ENCODE peak calls at places on chromosome 7, in seven cellular contexts. H is IMR-90, L is HCT116, W is A549, T is H1, D is HepG2, G is K562. M is an unnamed sample.
A peak's percentile ranks its signal among the peaks of the same experiment; 100 is the strongest.

GRCh38 chr7:157434701-157435100 is 97.9 kb downstream of the DNAJB6 start:
- DNase-seq in H (no peak), L (no peak), W (no peak), T (peak; percentile 35), D (no peak), G (no peak), M (no peak)

GRCh38 chr7:50359995-50360925 is 55.7 kb downstream of the IKZF1 start:
- DNase-seq in H (no peak), L (no peak), W (no peak), T (no peak), D (no peak), G (peak; percentile 85), M (peak; percentile 57)

GRCh38 chr7:39979406-39980073 is 29.5 kb downstream of the CDK13 start:
- DNase-seq in H (no peak), L (no peak), W (no peak), T (no peak), D (no peak), G (no peak), M (no peak)

GRCh38 chr7:149245244-149245643 is 5.8 kb downstream of the ZNF212 start:
- DNase-seq in H (peak; percentile 62), L (no peak), W (no peak), T (no peak), D (no peak), G (no peak), M (no peak)

GRCh38 chr7:41696323-41696916 is 6.5 kb downstream of the INHBA start:
- DNase-seq in H (peak; percentile 88), L (peak; percentile 39), W (peak; percentile 61), T (peak; percentile 88), D (peak; percentile 45), G (peak; percentile 45), M (peak; percentile 79)

GRCh38 chr7:24477807-24478655 is 95.2 kb upstream of the PALS2 start:
- DNase-seq in H (peak; percentile 90), L (no peak), W (peak; percentile 75), T (no peak), D (peak; percentile 89), G (peak; percentile 23), M (no peak)

GRCh38 chr7:156308976-156309620 is 331.5 kb upstream of the RNF32 start:
- DNase-seq in H (no peak), L (no peak), W (no peak), T (no peak), D (no peak), G (no peak), M (no peak)

GRCh38 chr7:156497776-156498509 is 142.6 kb upstream of the RNF32 start:
- DNase-seq in H (no peak), L (no peak), W (no peak), T (no peak), D (no peak), G (no peak), M (no peak)

GRCh38 chr7:104972510-104972909 is 41.5 kb upstream of the KMT2E start:
- DNase-seq in H (peak; percentile 87), L (no peak), W (no peak), T (no peak), D (no peak), G (no peak), M (no peak)

GRCh38 chr7:7876419-7876818 is 92.2 kb upstream of the GLCCI1 start:
- DNase-seq in H (no peak), L (no peak), W (no peak), T (no peak), D (no peak), G (no peak), M (no peak)

GRCh38 chr7:66946545-66946944 is 25.5 kb downstream of the TMEM248 start:
- DNase-seq in H (no peak), L (no peak), W (peak; percentile 30), T (no peak), D (no peak), G (no peak), M (no peak)

GRCh38 chr7:100874577-100875355 is at the start of gene SRRT:
- DNase-seq in H (peak; percentile 97), L (peak; percentile 96), W (peak; percentile 99), T (peak; percentile 97), D (peak; percentile 94), G (peak; percentile 96), M (peak; percentile 100)

GRCh38 chr7:100874300-100874576 is 665 bp upstream of the SRRT start:
- DNase-seq in H (no peak), L (no peak), W (no peak), T (no peak), D (no peak), G (no peak), M (peak; percentile 67)

GRCh38 chr7:100873599-100874299 is 1.2 kb upstream of the SRRT start:
- DNase-seq in H (no peak), L (no peak), W (no peak), T (no peak), D (no peak), G (no peak), M (no peak)

GRCh38 chr7:100878013-100878412 is 3.1 kb downstream of the SRRT start:
- DNase-seq in H (no peak), L (no peak), W (no peak), T (no peak), D (no peak), G (no peak), M (no peak)

GRCh38 chr7:100875356-100875751 is 451 bp downstream of the SRRT start:
- DNase-seq in H (no peak), L (no peak), W (no peak), T (no peak), D (peak; percentile 40), G (no peak), M (peak; percentile 81)
- TF ChIP-seq RAD21 in H (no peak), L (no peak), W (no peak), T (no peak), D (no peak), G (no peak), M (no peak)

GRCh38 chr7:151000886-151001495 is 10.2 kb downstream of the NOS3 start:
- DNase-seq in H (no peak), L (no peak), W (no peak), T (no peak), D (no peak), G (no peak), M (no peak)

GRCh38 chr7:151001546-151001945 is 10.7 kb downstream of the NOS3 start:
- DNase-seq in H (no peak), L (no peak), W (no peak), T (no peak), D (no peak), G (no peak), M (no peak)

GRCh38 chr7:151006590-151007300 is 15.9 kb downstream of the NOS3 start:
- DNase-seq in H (no peak), L (no peak), W (no peak), T (no peak), D (no peak), G (no peak), M (no peak)

GRCh38 chr7:151005566-151005965 is 14.7 kb downstream of the NOS3 start:
- DNase-seq in H (no peak), L (no peak), W (no peak), T (no peak), D (no peak), G (no peak), M (no peak)

DNA sequence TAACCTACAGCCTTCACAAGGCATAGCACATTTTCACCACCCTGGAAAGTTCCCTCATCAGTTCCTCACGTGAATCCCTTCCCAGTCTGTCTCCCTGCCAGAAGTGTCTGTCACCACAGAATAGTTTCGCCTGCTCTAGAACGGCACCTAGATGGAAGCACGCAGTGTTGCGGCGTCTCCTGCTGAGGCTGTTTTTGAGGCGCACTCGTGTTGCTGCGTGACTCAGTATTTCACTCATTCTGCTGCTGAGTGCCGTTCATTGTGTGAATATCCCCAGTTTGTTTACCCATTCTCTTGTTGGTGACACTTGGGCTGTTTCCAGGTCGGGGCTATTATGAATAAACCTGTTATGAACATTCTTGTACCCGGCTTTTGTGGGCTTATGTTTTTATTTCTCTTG is 12.8 kb downstream of the NOS3 start:
- DNase-seq in H (no peak), L (no peak), W (peak; percentile 40), T (no peak), D (no peak), G (peak; percentile 62), M (no peak)
- TF ChIP-seq RAD21 in H (no peak), L (no peak), W (no peak), T (no peak), D (no peak), G (peak; percentile 51), M (no peak)

GRCh38 chr7:136062625-136063336 is 85.6 kb upstream of the MTPN start:
- DNase-seq in H (no peak), L (no peak), W (no peak), T (no peak), D (no peak), G (no peak), M (no peak)
- TF ChIP-seq RAD21 in H (no peak), L (no peak), W (no peak), T (no peak), D (no peak), G (no peak), M (no peak)

GRCh38 chr7:26487780-26488535 is 196.3 kb downstream of the SNX10 start:
- DNase-seq in H (no peak), L (no peak), W (no peak), T (no peak), D (no peak), G (no peak), M (no peak)

GRCh38 chr7:26486153-26486552 is 194.5 kb downstream of the SNX10 start:
- DNase-seq in H (no peak), L (no peak), W (no peak), T (no peak), D (no peak), G (no peak), M (no peak)

GRCh38 chr7:26483843-26484242 is 192.2 kb downstream of the SNX10 start:
- DNase-seq in H (no peak), L (no peak), W (no peak), T (no peak), D (no peak), G (no peak), M (no peak)

GRCh38 chr7:26489404-26489803 is 197.7 kb downstream of the SNX10 start:
- DNase-seq in H (no peak), L (no peak), W (no peak), T (no peak), D (no peak), G (no peak), M (no peak)

DNA sequence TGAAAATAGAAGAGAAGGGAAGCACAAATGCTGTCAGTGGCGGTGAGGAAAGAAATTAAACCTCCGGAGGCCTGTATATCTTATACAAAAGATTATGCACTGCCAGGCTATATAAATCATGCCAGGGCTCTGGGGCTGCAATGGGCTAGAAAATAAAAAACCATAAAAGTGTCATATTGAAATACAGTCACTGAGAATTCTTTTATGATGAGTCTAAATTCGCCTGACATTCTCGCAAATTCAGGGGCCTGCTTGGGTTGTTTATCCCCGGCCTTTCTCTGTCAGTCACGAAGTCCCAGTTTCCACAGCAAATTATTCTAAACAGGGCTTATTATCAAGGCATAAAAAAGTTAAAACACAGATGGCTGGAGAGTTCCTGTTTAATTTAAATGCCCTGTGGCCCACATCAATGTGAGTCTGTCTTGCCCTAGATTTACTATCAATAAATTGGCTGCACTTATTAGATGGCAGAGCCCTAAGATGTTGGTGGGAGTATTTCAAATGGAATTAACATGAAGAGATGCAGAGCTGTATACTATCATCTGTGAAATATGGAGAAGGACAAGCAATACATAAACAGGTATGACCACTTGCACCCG is 193.9 kb downstream of the SNX10 start:
- DNase-seq in H (no peak), L (no peak), W (no peak), T (no peak), D (no peak), G (no peak), M (peak; percentile 43)
- TF ChIP-seq RAD21 in H (no peak), L (no peak), W (no peak), T (no peak), D (no peak), G (no peak), M (no peak)

M was measured in SK-N-SH.